ENCODE peak calls at places on chromosomes 5 and 9, in seven cellular contexts. K is astrocyte; H is bronchial epithelial cell; J is naive thymus-derived CD4-positive, alpha-beta T cell; L is DND-41; I is ovary; F is prostate gland. X is an unnamed sample.

GRCh38 chr9:133558191-133559126 is 24.0 kb downstream of the ADAMTSL2 start:
- DNase-seq in K (peak), H (peak), J (no peak), L (no peak), I (no peak), F (no peak), X (peak)

GRCh38 chr9:78261403-78262001 is 25.6 kb downstream of the CEP78 start:
- DNase-seq in K (peak), H (peak), J (peak), L (no peak), I (no peak), F (no peak), X (no peak)

GRCh38 chr5:11602298-11602697 is 301.9 kb downstream of the CTNND2 start:
- DNase-seq in K (no peak), H (no peak), J (no peak), L (no peak), I (no peak), F (no peak), X (no peak)

GRCh38 chr5:63963926-63964325 is 1.7 kb upstream of the HTR1A start:
- DNase-seq in K (no peak), H (peak), J (no peak), L (no peak), I (no peak), F (no peak), X (no peak)

GRCh38 chr9:89234636-89235035 is 56.0 kb upstream of the SHC3 start:
- DNase-seq in K (peak), H (no peak), J (peak), L (no peak), I (no peak), F (no peak), X (no peak)

GRCh38 chr9:6055213-6055612 is 39.8 kb upstream of the RANBP6 start:
- DNase-seq in K (peak), H (peak), J (peak), L (peak), I (no peak), F (peak), X (no peak)

GRCh38 chr5:160970605-160971191 is 118.7 kb upstream of the ATP10B start:
- DNase-seq in K (no peak), H (peak), J (no peak), L (no peak), I (no peak), F (no peak), X (no peak)

GRCh38 chr5:111734013-111734412 is 23.0 kb downstream of the NREP start:
- DNase-seq in K (peak), H (no peak), J (no peak), L (peak), I (no peak), F (no peak), X (no peak)

GRCh38 chr5:115419794-115420585 is 123.5 kb upstream of the CCDC112 start:
- DNase-seq in K (peak), H (peak), J (no peak), L (no peak), I (no peak), F (no peak), X (no peak)

GRCh38 chr5:73826301-73826700 is 200.3 kb downstream of the ARHGEF28 start:
- DNase-seq in K (peak), H (no peak), J (no peak), L (no peak), I (no peak), F (peak), X (no peak)

GRCh38 chr9:92146610-92147009 is 31.4 kb upstream of the SPTLC1 start:
- DNase-seq in K (peak), H (no peak), J (no peak), L (no peak), I (no peak), F (no peak), X (no peak)

GRCh38 chr5:58259685-58260152 is 200.2 kb downstream of the PLK2 start:
- DNase-seq in K (peak), H (peak), J (no peak), L (no peak), I (no peak), F (no peak), X (no peak)

GRCh38 chr5:151097081-151097480 is 16.2 kb upstream of the TNIP1 start:
- DNase-seq in K (no peak), H (peak), J (no peak), L (no peak), I (no peak), F (no peak), X (no peak)

GRCh38 chr9:124182741-124183140 is 75.0 kb upstream of the NEK6 start:
- DNase-seq in K (no peak), H (no peak), J (no peak), L (no peak), I (no peak), F (no peak), X (no peak)

GRCh38 chr5:1274471-1274870 is 20.4 kb downstream of the TERT start:
- DNase-seq in K (no peak), H (no peak), J (no peak), L (no peak), I (no peak), F (no peak), X (no peak)

GRCh38 chr5:153959134-153959957 is 79.4 kb downstream of the FAM114A2 start:
- DNase-seq in K (peak), H (no peak), J (no peak), L (no peak), I (no peak), F (no peak), X (no peak)

GRCh38 chr5:85462957-85463356 is 1078.3 kb upstream of the EDIL3 start:
- DNase-seq in K (no peak), H (no peak), J (no peak), L (no peak), I (no peak), F (no peak), X (no peak)

GRCh38 chr5:142520885-142521284 is 165.0 kb downstream of the FGF1 start:
- DNase-seq in K (peak), H (no peak), J (no peak), L (no peak), I (no peak), F (no peak), X (no peak)

GRCh38 chr9:129458663-129459549 is 162.0 kb downstream of the C9orf50 start:
- DNase-seq in K (no peak), H (no peak), J (peak), L (peak), I (peak), F (peak), X (peak)

GRCh38 chr5:13601152-13601551 is 343.3 kb downstream of the DNAH5 start:
- DNase-seq in K (peak), H (peak), J (no peak), L (no peak), I (no peak), F (no peak), X (no peak)

GRCh38 chr5:176741566-176742211 is 68.7 kb upstream of the UNC5A start:
- DNase-seq in K (no peak), H (no peak), J (no peak), L (no peak), I (peak), F (no peak), X (no peak)

GRCh38 chr5:163402007-163402406 is 35.4 kb upstream of the CCNG1 start:
- DNase-seq in K (no peak), H (no peak), J (no peak), L (no peak), I (no peak), F (no peak), X (no peak)

GRCh38 chr5:107337281-107337680 is 333.5 kb downstream of the EFNA5 start:
- DNase-seq in K (peak), H (peak), J (no peak), L (no peak), I (no peak), F (no peak), X (no peak)

GRCh38 chr5:132237141-132237540 is 9.5 kb upstream of the P4HA2 start:
- DNase-seq in K (peak), H (no peak), J (no peak), L (no peak), I (peak), F (no peak), X (no peak)

GRCh38 chr9:130183133-130183762 is 11.0 kb downstream of the NCS1 start:
- DNase-seq in K (peak), H (no peak), J (no peak), L (no peak), I (no peak), F (no peak), X (no peak)

GRCh38 chr9:79377315-79377855 is 194.4 kb upstream of the TLE4 start:
- DNase-seq in K (peak), H (peak), J (no peak), L (no peak), I (no peak), F (no peak), X (no peak)

GRCh38 chr9:85258823-85259370 is 482.9 kb downstream of the AGTPBP1 start:
- DNase-seq in K (peak), H (peak), J (no peak), L (peak), I (no peak), F (peak), X (peak)

GRCh38 chr9:82894961-82895902 is 167.7 kb downstream of the RASEF start:
- DNase-seq in K (no peak), H (no peak), J (no peak), L (no peak), I (no peak), F (no peak), X (no peak)
- H3K4me3 ChIP-seq in K (no peak), H (no peak), J (no peak), L (no peak), I (no peak), F (no peak), X (no peak)

GRCh38 chr5:27474054-27474323 is 435.6 kb upstream of the CDH9 start:
- DNase-seq in K (no peak), H (no peak), J (no peak), L (no peak), I (no peak), F (no peak), X (no peak)

GRCh38 chr5:27472000-27472763 is 433.8 kb upstream of the CDH9 start:
- DNase-seq in K (no peak), H (peak), J (no peak), L (peak), I (no peak), F (no peak), X (no peak)

GRCh38 chr5:27472875-27473274 is 434.5 kb upstream of the CDH9 start:
- DNase-seq in K (no peak), H (no peak), J (no peak), L (no peak), I (no peak), F (no peak), X (no peak)

GRCh38 chr5:27474395-27474794 is 436.0 kb upstream of the CDH9 start:
- DNase-seq in K (no peak), H (peak), J (no peak), L (no peak), I (no peak), F (no peak), X (no peak)

DNA sequence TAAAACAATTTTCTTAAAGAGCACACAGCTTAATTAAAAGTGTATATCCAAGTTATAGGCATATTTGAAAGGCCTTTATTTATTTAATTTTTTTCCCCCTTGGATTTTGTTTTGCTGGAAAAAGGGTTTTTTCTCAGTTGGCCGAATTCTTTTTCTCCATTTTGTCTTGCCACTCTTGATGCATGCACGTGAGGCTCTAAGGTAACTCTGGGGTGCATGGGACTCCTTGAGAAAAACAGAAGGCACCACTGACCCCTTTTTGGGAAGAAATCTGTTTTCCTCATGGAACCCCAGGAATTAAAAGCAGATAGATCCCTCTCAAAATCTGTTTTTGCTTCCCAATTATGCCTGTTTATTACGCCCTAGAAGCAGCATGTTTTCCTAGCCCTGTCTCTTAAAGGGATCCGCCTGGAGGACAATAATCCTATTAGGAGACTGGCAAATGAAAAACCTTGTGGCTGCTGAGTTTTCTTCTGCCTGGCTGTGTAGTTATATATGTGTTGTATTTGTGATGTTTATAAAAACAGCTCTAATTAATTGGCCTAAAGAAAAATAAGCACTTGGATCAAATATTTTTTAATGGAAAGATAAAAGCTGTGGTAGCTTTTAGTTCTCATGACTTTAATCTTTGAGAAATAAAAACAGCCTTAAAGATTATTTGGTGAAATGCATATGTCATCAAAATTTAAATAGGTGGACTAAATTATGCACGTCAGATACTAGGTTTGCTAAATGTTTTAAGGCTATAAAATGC is 435.1 kb upstream of the CDH9 start:
- DNase-seq in K (no peak), H (no peak), J (no peak), L (no peak), I (no peak), F (no peak), X (no peak)
- H3K4me3 ChIP-seq in K (no peak), H (no peak), J (no peak), L (no peak), I (no peak), F (no peak), X (no peak)

GRCh38 chr5:53041071-53041692 is 52.0 kb downstream of the ITGA2 start:
- DNase-seq in K (peak), H (no peak), J (peak), L (no peak), I (no peak), F (no peak), X (no peak)
- H3K4me3 ChIP-seq in K (no peak), H (no peak), J (peak), L (no peak), I (no peak), F (no peak), X (no peak)

DNA sequence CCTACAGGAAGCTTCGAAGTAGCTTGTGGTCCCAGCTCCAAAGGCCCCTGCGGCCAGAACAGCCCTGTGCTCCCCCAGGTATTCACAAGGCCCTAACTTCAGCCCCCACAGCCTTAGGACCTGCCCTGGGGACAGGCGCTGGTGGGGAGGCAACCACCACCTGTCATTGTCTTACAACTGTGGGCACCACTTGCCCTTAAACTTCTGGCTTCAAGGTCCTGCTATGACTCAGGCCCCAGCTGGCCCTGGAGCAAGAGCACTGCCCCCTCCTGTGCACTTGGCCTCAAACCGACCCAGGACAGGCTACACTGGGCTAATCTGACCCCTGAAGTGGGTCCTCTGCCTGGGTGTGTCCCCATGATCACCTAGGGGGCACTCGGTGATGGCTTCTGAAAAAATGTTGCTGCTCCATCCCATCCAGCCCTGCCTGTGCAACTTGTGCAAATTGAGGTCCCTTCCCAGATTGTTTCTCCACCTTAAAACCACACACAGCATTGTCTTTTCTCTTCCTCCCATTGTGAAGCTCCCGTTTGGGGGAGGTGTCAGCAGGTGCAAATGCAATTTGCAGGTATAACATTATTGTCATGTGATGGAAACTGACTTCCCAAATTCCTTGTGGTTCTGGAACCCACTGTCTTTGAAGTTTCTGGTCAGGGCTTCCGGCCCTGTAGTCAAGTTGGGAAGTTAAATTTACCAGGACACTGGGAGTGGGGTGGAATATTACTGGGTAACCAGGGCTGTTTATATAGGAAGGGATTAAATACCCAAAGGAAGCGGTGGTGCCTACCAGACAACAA is 1.1 kb upstream of the PROB1 start:
- DNase-seq in K (no peak), H (no peak), J (no peak), L (no peak), I (no peak), F (no peak), X (no peak)
- H3K4me3 ChIP-seq in K (no peak), H (no peak), J (no peak), L (no peak), I (no peak), F (no peak), X (no peak)

GRCh38 chr5:72305194-72306142 is 14.6 kb downstream of the MRPS27 start:
- DNase-seq in K (no peak), H (no peak), J (no peak), L (no peak), I (no peak), F (no peak), X (no peak)

GRCh38 chr5:72300590-72301339 is 19.3 kb downstream of the MRPS27 start:
- DNase-seq in K (no peak), H (no peak), J (no peak), L (no peak), I (no peak), F (no peak), X (no peak)

GRCh38 chr5:72301557-72301956 is 18.5 kb downstream of the MRPS27 start:
- DNase-seq in K (no peak), H (no peak), J (no peak), L (no peak), I (no peak), F (no peak), X (no peak)

GRCh38 chr5:72298711-72299110 is 21.3 kb downstream of the MRPS27 start:
- DNase-seq in K (no peak), H (no peak), J (no peak), L (no peak), I (no peak), F (no peak), X (no peak)

DNA sequence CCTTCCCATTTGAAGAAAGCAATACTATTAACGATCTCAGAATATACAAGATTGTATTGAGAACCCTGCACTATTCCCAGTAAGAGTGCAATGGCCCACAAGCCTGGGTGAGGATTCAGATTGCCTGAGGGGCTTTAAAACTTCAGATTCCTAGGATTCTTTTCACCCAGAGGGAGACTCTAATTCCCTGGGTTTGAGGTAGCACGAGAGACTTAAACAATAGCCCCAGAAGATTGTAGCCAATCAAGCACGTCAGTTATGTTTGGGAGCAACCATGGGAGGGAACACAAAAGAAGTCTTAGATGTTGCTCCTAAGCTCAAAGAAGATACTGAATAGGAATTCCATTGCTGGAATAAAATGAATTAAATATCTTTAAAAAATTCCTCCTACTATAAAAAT is 17.9 kb downstream of the MRPS27 start:
- DNase-seq in K (no peak), H (no peak), J (no peak), L (no peak), I (no peak), F (no peak), X (no peak)
- H3K4me3 ChIP-seq in K (no peak), H (no peak), J (no peak), L (no peak), I (no peak), F (no peak), X (no peak)

X was measured in heart right ventricle.